ENCODE peak calls at places on chromosomes 3 and 15, in ten cellular contexts. M is fibroblast of pulmonary artery, B is ascending aorta, D is heart right ventricle, L is A549, J is foreskin fibroblast, N is mammary epithelial cell, Z is endodermal cell, S is mucosa of descending colon, I is pancreas. R is an unnamed sample.
A peak's percentile ranks its signal among the peaks of the same experiment; 100 is the strongest.

GRCh38 chr15:85026304-85027032 is 44.8 kb downstream of the PDE8A start:
- DNase-seq in Z (no peak), S (no peak), N (no peak), I (no peak), L (no peak), M (no peak), J (no peak), B (no peak), D (no peak), R (no peak)

GRCh38 chr15:42404461-42405235 is 45.3 kb downstream of the CAPN3 start:
- DNase-seq in S (no peak), N (no peak), M (no peak), I (no peak), B (no peak), Z (no peak), D (no peak), J (no peak), L (no peak), R (no peak)

GRCh38 chr15:55796321-55796965 is 53.5 kb upstream of the PRTG start:
- DNase-seq in B (no peak), S (no peak), D (no peak), L (no peak), J (no peak), I (no peak), M (peak; percentile 29), N (peak; percentile 71), Z (no peak), R (no peak)

GRCh38 chr3:185920168-185920567 is 17.6 kb downstream of the TRA2B start:
- DNase-seq in S (no peak), J (no peak), M (no peak), Z (no peak), L (no peak), D (no peak), B (no peak), N (no peak), I (no peak), R (no peak)

GRCh38 chr3:142898346-142899213 is 9.7 kb upstream of the PCOLCE2 start:
- DNase-seq in M (no peak), S (no peak), I (no peak), J (no peak), L (no peak), Z (no peak), N (no peak), D (no peak), B (no peak), R (no peak)

GRCh38 chr3:136044980-136045745 is 79.6 kb downstream of the PPP2R3A start:
- DNase-seq in L (no peak), D (no peak), B (no peak), Z (no peak), S (no peak), J (no peak), N (no peak), M (no peak), I (no peak), R (no peak)

GRCh38 chr3:77065750-77066149 is 25.9 kb downstream of the ROBO2 start:
- DNase-seq in I (no peak), Z (no peak), M (no peak), S (no peak), B (no peak), J (no peak), D (no peak), L (no peak), N (no peak), R (no peak)

GRCh38 chr15:92503889-92504288 is 110.2 kb downstream of the ST8SIA2 start:
- DNase-seq in B (no peak), N (no peak), M (no peak), J (no peak), Z (peak; percentile 61), D (no peak), S (no peak), I (no peak), L (no peak), R (no peak)

GRCh38 chr3:108136888-108137814 is 46.3 kb upstream of the CD47 start:
- DNase-seq in I (no peak), B (no peak), L (no peak), J (no peak), N (no peak), S (no peak), Z (no peak), D (no peak), M (no peak), R (no peak)

GRCh38 chr3:28924744-28925360 is 356.0 kb upstream of the RBMS3 start:
- DNase-seq in D (no peak), L (no peak), S (no peak), J (peak; percentile 20), B (no peak), M (no peak), I (no peak), Z (no peak), N (no peak), R (no peak)

GRCh38 chr3:149487598-149488197 is 13.2 kb downstream of the TM4SF4 start:
- DNase-seq in J (no peak), S (no peak), N (no peak), D (no peak), M (no peak), L (no peak), B (no peak), I (peak; percentile 42), Z (peak; percentile 87), R (no peak)

GRCh38 chr3:149490260-149490971 is 15.9 kb downstream of the TM4SF4 start:
- DNase-seq in L (no peak), B (no peak), N (no peak), J (no peak), S (no peak), D (no peak), Z (no peak), I (no peak), M (no peak), R (no peak)

GRCh38 chr3:149486726-149487125 is 12.2 kb downstream of the TM4SF4 start:
- DNase-seq in S (no peak), Z (no peak), D (no peak), B (no peak), N (peak; percentile 30), I (no peak), L (no peak), J (no peak), M (no peak), R (no peak)

GRCh38 chr3:149493315-149494021 is 19.0 kb downstream of the TM4SF4 start:
- DNase-seq in B (no peak), Z (peak; percentile 53), M (no peak), N (no peak), J (no peak), S (no peak), I (no peak), D (no peak), L (no peak), R (no peak)

DNA sequence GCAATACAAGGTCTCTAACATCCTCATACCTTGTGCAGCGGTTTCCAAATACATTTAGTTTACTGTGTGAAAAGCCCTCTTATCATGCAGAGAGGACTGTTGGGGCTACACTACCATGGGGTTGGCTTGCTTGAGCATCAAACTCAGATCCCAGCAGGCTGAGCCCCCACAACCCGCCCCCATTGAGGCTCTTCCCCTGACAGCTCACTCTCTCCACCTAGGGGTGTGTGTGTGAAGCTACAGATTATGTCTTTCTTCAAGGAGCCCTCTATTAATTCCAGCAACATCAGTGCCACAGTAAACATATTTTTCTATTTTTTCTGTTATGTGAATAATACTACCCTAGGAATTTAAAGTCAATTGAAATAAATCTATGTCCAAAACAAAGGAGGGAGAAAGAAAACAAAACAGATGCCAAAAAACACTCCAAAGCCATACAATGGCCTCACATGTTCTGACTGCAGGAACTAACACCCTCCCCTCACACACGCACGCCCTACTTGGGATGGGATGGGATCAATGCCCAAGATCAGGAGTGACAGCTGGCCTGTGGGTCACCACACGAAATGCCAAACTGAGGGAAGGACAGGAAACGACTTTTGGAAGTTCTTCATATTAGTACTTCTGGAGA is 14.7 kb downstream of the TM4SF4 start:
- DNase-seq in I (no peak), S (no peak), M (peak; percentile 47), N (no peak), Z (peak; percentile 67), J (no peak), D (no peak), B (no peak), L (no peak), R (no peak)
- TF ChIP-seq CTCF in I (peak; percentile 18), S (no peak), M (peak; percentile 74), N (peak; percentile 61), Z (peak; percentile 83), J (peak; percentile 50), D (peak; percentile 37), B (peak; percentile 49), L (peak; percentile 60), R (peak; percentile 60)

DNA sequence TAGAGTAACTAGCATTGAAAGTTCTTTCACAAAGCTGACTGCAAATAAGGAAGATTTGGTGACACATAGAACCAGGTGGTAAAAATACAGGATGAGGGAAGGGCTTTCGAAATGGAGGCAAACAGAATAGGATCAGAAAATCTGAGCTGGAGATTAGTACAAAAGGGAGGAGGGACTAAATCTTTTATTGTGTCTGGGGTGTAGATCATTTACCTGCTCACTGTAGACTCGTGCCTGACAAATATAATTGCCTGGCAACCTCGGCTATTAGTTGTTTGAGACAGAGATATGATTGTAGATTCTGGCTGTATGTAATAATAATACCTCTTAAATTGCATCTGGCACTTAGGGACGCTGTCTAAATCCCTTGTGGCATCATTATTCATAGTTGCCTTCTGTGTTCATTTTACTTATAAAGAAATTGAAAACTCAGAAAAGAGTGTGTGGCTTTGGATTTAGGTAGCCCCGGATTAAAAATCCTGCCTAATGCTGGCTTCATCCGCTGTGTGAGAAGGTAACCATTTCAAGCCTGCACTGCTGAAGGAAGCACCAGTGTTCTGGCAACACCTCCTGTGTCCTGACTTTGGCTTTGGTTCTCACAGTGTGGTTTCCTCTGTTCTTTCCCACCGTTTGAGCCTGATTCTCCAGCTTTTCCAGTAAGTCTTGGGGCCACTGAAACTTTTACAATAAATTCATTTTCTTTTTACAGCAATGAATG is 25.0 kb upstream of the GPR160 start:
- DNase-seq in D (no peak), S (no peak), N (no peak), B (no peak), M (no peak), Z (no peak), L (no peak), I (no peak), J (no peak), R (no peak)
- H3K4me3 ChIP-seq in D (no peak overlapping the region), S (no peak overlapping the region), N (no peak overlapping the region), B (no peak overlapping the region), M (no peak overlapping the region), Z (no peak overlapping the region), L (no peak overlapping the region), I (no peak overlapping the region), J (no peak overlapping the region), R (no peak overlapping the region)

GRCh38 chr3:8421267-8421666 is 80.4 kb upstream of the LMCD1 start:
- DNase-seq in Z (no peak), S (no peak), N (no peak), I (no peak), L (no peak), M (no peak), J (no peak), B (no peak), D (no peak), R (no peak)
- TF ChIP-seq CTCF in Z (peak; percentile 63), S (no peak), N (no peak), I (no peak), L (no peak), M (no peak), J (no peak), B (no peak), D (no peak), R (no peak)

GRCh38 chr3:132007617-132008016 is 27.2 kb downstream of the CPNE4 start:
- DNase-seq in D (no peak), L (no peak), B (no peak), I (no peak), Z (no peak), S (no peak), N (no peak), M (no peak), J (no peak), R (no peak)
- H3K4me3 ChIP-seq in D (no peak overlapping the region), L (no peak overlapping the region), B (no peak overlapping the region), I (no peak overlapping the region), Z (no peak overlapping the region), S (no peak overlapping the region), N (no peak overlapping the region), M (no peak overlapping the region), J (no peak overlapping the region), R (no peak overlapping the region)

R was measured in GM12864.